ENCODE peak calls at places on chromosomes 1 and 21, in seven cellular contexts. F is ascending aorta, Q is heart left ventricle, E is bronchial epithelial cell, T is K562, L is cardiac muscle cell, B is breast epithelium. V is an unnamed sample.

GRCh38 chr1:47575855-47576757 is 138.3 kb downstream of the FOXD2 start:
- DNase-seq in T (no peak), E (no peak), F (no peak), B (no peak), Q (no peak), L (no peak), V (no peak)

GRCh38 chr1:89512996-89513395 is 11.6 kb upstream of the LRRC8B start:
- DNase-seq in B (no peak), E (no peak), T (no peak), F (no peak), Q (no peak), L (no peak), V (no peak)

GRCh38 chr1:239922778-239923522 is 168.7 kb upstream of the FMN2 start:
- DNase-seq in B (no peak), F (no peak), T (no peak), E (no peak), L (no peak), Q (no peak), V (no peak)

GRCh38 chr1:19765623-19766022 is 34.1 kb downstream of the TMCO4 start:
- DNase-seq in B (no peak), F (no peak), Q (no peak), T (no peak), E (peak), L (no peak), V (peak)

GRCh38 chr1:221993444-221993948 is 251.6 kb upstream of the DUSP10 start:
- DNase-seq in L (no peak), B (no peak), F (no peak), E (no peak), Q (no peak), T (no peak), V (no peak)

GRCh38 chr1:187157115-187157514 is 328.4 kb downstream of the PLA2G4A start:
- DNase-seq in L (no peak), F (no peak), T (no peak), B (no peak), E (no peak), Q (no peak), V (no peak)

GRCh38 chr1:167984886-167985489 is 48.1 kb upstream of the MPC2 start:
- DNase-seq in F (no peak), T (peak), B (no peak), L (no peak), Q (no peak), E (peak), V (peak)

GRCh38 chr1:184088037-184088436 is 36.5 kb downstream of the TSEN15 start:
- DNase-seq in E (no peak), T (no peak), F (no peak), L (no peak), Q (no peak), B (no peak), V (no peak)

GRCh38 chr1:22801753-22802152 is 91.1 kb downstream of the EPHB2 start:
- DNase-seq in E (no peak), L (peak), Q (no peak), T (no peak), F (no peak), B (no peak), V (no peak)

GRCh38 chr1:966135-966602 is at the start of gene PLEKHN1:
- DNase-seq in B (no peak), F (no peak), T (peak), E (peak), Q (peak), L (no peak), V (no peak)

GRCh38 chr1:61082336-61083013 is at the start of gene NFIA:
- DNase-seq in Q (peak), T (peak), B (peak), F (no peak), E (peak), L (peak), V (peak)

GRCh38 chr1:44839561-44839960 is 3.5 kb downstream of the PTCH2 start:
- DNase-seq in E (no peak), Q (no peak), L (no peak), F (no peak), T (no peak), B (no peak), V (no peak)

GRCh38 chr1:18786149-18786548 is 73.3 kb downstream of the TAS1R2 start:
- DNase-seq in B (no peak), L (no peak), E (no peak), F (no peak), T (no peak), Q (no peak), V (no peak)

GRCh38 chr1:78691995-78692747 is 42.5 kb downstream of the IFI44 start:
- DNase-seq in Q (no peak), T (no peak), L (no peak), E (peak), F (no peak), B (no peak), V (peak)

GRCh38 chr21:44449473-44450363 is 5.6 kb upstream of the LRRC3 start:
- DNase-seq in L (no peak), F (no peak), Q (no peak), E (no peak), T (no peak), B (peak), V (no peak)

GRCh38 chr1:240294566-240294965 is 202.9 kb downstream of the FMN2 start:
- DNase-seq in E (no peak), L (peak), F (no peak), T (no peak), B (no peak), Q (no peak), V (no peak)

GRCh38 chr1:5477716-5478115 is 514.5 kb downstream of the NPHP4 start:
- DNase-seq in E (no peak), T (no peak), Q (no peak), F (no peak), L (no peak), B (no peak), V (no peak)

GRCh38 chr1:179038528-179039281 is 13.0 kb downstream of the FAM20B start:
- DNase-seq in E (peak), T (no peak), F (no peak), B (no peak), Q (no peak), L (no peak), V (no peak)

GRCh38 chr21:32795376-32795775 is 23.8 kb upstream of the PAXBP1 start:
- DNase-seq in T (no peak), L (no peak), E (no peak), B (no peak), F (no peak), Q (no peak), V (no peak)

GRCh38 chr1:47435506-47436303 is 2.1 kb upstream of the FOXD2 start:
- DNase-seq in Q (no peak), L (no peak), B (no peak), E (no peak), T (no peak), F (no peak), V (no peak)

GRCh38 chr1:77834771-77835334 is 53.6 kb upstream of the NEXN start:
- DNase-seq in T (no peak), E (no peak), B (no peak), F (no peak), L (peak), Q (no peak), V (peak)

GRCh38 chr1:186301448-186301847 is 73.6 kb downstream of the TPR start:
- DNase-seq in T (no peak), E (no peak), L (no peak), B (no peak), Q (no peak), F (no peak), V (no peak)

GRCh38 chr1:21297975-21298374 is 7.7 kb upstream of the ECE1 start:
- DNase-seq in B (no peak), L (no peak), T (no peak), F (no peak), Q (no peak), E (no peak), V (peak)

DNA sequence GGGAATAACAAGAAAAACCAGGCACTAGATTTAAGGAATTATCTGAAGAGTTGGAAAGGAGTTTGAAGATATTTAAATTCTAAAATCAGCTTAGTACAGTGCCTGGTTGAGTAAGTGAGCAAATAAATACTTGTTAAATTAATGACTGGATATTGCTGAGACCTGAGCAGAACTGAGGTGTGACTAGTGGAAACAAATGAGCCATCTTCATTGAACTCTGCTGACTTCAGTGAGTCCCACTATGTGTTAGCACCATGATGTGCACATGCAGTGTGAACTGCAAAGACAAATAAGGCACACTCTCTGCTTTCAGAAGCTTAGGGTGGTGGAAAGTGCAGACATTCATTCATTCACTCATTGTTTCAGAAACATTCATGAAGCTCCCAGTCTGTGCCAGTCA is 48.7 kb downstream of the ELAPOR1 start:
- DNase-seq in F (no peak), E (no peak), Q (no peak), L (no peak), T (no peak), B (no peak), V (no peak)
- H3K4me3 ChIP-seq in F (no peak), E (no peak), Q (no peak), L (no peak), T (no peak), B (no peak), V (no peak)

GRCh38 chr1:230109066-230109465 is 42.0 kb downstream of the GALNT2 start:
- DNase-seq in F (no peak), E (no peak), Q (no peak), L (no peak), B (no peak), T (no peak), V (no peak)

GRCh38 chr1:230107941-230108340 is 40.9 kb downstream of the GALNT2 start:
- DNase-seq in L (no peak), F (no peak), Q (no peak), T (no peak), B (no peak), E (no peak), V (no peak)

GRCh38 chr1:230110971-230111370 is 43.9 kb downstream of the GALNT2 start:
- DNase-seq in F (no peak), E (no peak), Q (no peak), B (no peak), L (no peak), T (no peak), V (no peak)

GRCh38 chr1:230108580-230108979 is 41.5 kb downstream of the GALNT2 start:
- DNase-seq in E (no peak), L (no peak), F (no peak), Q (no peak), B (no peak), T (no peak), V (no peak)

GRCh38 chr1:230109871-230110667 is 43.0 kb downstream of the GALNT2 start:
- DNase-seq in Q (no peak), F (no peak), L (no peak), T (no peak), E (no peak), B (no peak), V (no peak)
- TF ChIP-seq CTCF in Q (no peak), F (no peak), L (no peak), T (no peak), E (no peak), B (no peak), V (no peak)

DNA sequence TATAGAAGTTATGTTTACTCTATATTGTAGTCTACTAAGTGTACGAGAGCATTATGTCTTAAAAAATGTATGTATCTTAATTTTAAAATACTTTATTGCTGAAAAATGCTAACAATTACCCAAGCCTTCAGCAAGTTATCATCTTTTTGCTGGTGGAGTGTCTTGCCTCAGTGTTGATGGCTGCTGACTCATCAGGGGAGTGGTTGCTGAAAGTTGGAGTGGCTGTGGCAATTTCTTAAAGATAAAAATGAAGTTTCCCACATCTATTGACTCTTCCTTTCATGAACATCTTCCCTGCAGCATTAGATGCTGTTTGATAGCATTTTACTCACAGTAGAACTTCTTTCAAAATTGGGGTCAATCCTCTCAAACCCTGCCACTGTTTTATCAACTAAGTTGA is 95.8 kb downstream of the CDC7 start:
- DNase-seq in B (no peak), E (peak), Q (no peak), T (no peak), F (no peak), L (no peak), V (peak)
- H3K4me3 ChIP-seq in B (no peak), E (no peak), Q (no peak), T (no peak), F (no peak), L (no peak), V (no peak)

DNA sequence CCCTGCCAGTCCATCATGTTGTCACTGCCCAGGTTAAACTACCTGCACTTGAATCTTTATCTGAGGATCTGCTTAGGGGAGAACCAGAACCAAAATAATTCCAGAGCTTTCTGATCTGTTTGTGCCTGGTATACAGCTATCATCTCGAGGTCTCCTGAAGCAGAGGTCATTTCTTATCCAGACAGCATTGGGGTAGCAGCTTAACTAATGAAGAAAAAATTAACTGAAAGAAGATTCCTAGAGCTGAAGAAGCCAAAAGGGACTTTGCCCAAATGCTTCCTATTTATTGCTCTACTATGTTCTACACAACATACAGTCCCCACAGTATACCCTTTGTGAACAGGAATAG is 2.7 kb downstream of the NTPCR start:
- DNase-seq in T (no peak), B (no peak), F (no peak), L (no peak), E (no peak), Q (no peak), V (no peak)
- TF ChIP-seq CTCF in T (no peak), B (no peak), F (no peak), L (no peak), E (no peak), Q (no peak), V (no peak)

GRCh38 chr1:53313556-53313955 is 14.3 kb downstream of the LRP8 start:
- DNase-seq in F (no peak), L (no peak), Q (peak), E (no peak), T (no peak), B (no peak), V (no peak)
- H3K4me3 ChIP-seq in F (no peak), L (no peak), Q (no peak), E (no peak), T (no peak), B (no peak), V (no peak)

GRCh38 chr1:11320153-11320936 is 47.3 kb downstream of the UBIAD1 start:
- DNase-seq in E (no peak), L (peak), Q (no peak), F (no peak), T (peak), B (no peak), V (no peak)
- TF ChIP-seq CTCF in E (peak), L (peak), Q (peak), F (no peak), T (peak), B (no peak), V (peak)

GRCh38 chr1:226871636-226872327 is 1.4 kb downstream of the PSEN2 start:
- DNase-seq in E (no peak), B (no peak), F (no peak), T (no peak), Q (no peak), L (no peak), V (no peak)
- H3K4me3 ChIP-seq in E (no peak), B (no peak), F (peak), T (peak), Q (peak), L (no peak), V (no peak)

DNA sequence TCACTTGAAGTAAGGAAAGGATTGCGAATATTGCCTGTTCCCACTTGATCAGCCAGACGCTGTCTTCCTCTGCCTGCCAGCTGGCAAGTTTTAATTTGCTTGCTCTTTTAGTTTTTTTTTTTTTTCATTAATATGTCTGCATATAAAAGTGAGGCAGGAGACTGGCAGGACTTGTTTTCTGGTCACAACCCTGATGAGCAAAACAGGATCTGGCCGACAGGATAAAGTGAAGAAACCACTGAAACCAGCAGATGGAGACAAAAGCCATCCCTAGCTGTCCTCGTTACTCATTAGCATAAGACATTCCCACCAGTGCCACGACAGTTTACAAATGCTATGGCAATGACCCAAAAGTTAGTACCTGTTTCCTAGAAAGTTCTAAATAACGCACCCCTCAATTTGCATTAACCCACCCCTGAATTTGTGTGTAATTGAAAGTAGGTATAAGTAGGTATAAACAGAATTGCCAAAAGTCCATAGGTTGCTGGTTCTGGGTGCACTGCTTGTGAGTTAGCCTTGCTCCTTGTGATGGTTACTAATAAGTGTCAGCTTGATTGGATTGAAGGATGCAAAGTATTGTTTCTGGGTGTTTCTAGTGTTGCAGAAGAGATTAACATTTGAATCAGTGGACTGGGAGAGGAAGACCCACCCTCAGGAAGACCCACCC is 60.8 kb downstream of the ZNF684 start:
- DNase-seq in Q (no peak), E (peak), L (no peak), F (no peak), B (no peak), T (no peak), V (peak)
- TF ChIP-seq CTCF in Q (peak), E (peak), L (peak), F (peak), B (no peak), T (peak), V (peak)

GRCh38 chr1:155062151-155062686 is 1.3 kb upstream of the EFNA4 start:
- DNase-seq in E (no peak), B (no peak), L (peak), T (no peak), Q (no peak), F (no peak), V (no peak)
- H3K4me3 ChIP-seq in E (no peak), B (no peak), L (peak), T (no peak), Q (peak), F (no peak), V (no peak)

DNA sequence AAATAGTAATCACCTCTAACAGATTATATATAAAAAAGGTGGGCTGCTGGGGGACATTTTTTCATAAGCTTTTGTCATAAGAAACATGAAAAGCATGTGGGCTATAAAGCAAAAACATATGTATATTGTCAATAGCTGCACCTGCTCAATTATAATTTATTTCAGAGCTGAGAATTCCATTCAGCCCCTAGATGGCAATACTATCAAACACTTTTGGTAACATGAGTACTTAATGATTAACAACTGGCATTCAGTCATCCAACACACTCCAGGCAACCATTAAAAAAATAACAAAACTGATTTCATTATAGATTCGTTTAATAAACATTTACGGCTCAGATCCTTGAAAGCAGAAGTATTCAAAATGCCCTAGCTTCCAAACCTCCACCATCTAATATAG is 115.1 kb downstream of the KCTD3 start:
- DNase-seq in F (no peak), T (no peak), E (peak), B (no peak), Q (no peak), L (no peak), V (no peak)
- TF ChIP-seq CTCF in F (no peak), T (no peak), E (no peak), B (no peak), Q (no peak), L (no peak), V (no peak)